ENCODE peak calls at places on chromosomes 12 and 14, in six cellular contexts. A is A549, P is HepG2, Q is K562, L is GM12878, E is endothelial cell of umbilical vein. D is an unnamed sample.

GRCh38 chr14:103561381-103562134 is 899 bp downstream of the BAG5 start:
- DNase-seq in A (no peak), P (peak), Q (no peak), L (no peak), E (peak), D (peak)

GRCh38 chr12:118136559-118137003 is 657 bp downstream of the PEBP1 start:
- DNase-seq in A (peak), P (peak), Q (peak), L (no peak), E (peak), D (peak)

GRCh38 chr14:101082036-101082435 is 178.5 kb upstream of the RTL1 start:
- DNase-seq in A (no peak), P (no peak), Q (no peak), L (no peak), E (no peak), D (no peak)

GRCh38 chr12:122147514-122148290 is 26.3 kb downstream of the IL31 start:
- DNase-seq in A (no peak), P (no peak), Q (no peak), L (no peak), E (no peak), D (no peak)

GRCh38 chr14:32252030-32252670 is 49.1 kb upstream of the RNU6-8 start:
- DNase-seq in A (peak), P (peak), Q (peak), L (peak), E (peak), D (peak)

GRCh38 chr14:31084385-31084784 is 58.2 kb upstream of the STRN3 start:
- DNase-seq in A (no peak), P (peak), Q (peak), L (no peak), E (no peak), D (no peak)

GRCh38 chr14:52129733-52130132 is 60.9 kb upstream of the NID2 start:
- DNase-seq in A (no peak), P (no peak), Q (no peak), L (no peak), E (no peak), D (no peak)

GRCh38 chr12:127054531-127054930 is 1212.4 kb upstream of the TMEM132C start:
- DNase-seq in A (no peak), P (no peak), Q (no peak), L (no peak), E (no peak), D (no peak)

GRCh38 chr14:23009939-23010718 is at the start of gene C14orf93:
- DNase-seq in A (peak), P (peak), Q (peak), L (no peak), E (peak), D (peak)

GRCh38 chr12:64618953-64619590 is 8.8 kb downstream of the RASSF3 start:
- DNase-seq in A (no peak), P (no peak), Q (no peak), L (peak), E (peak), D (peak)

GRCh38 chr12:77401062-77401461 is 335.7 kb upstream of the E2F7 start:
- DNase-seq in A (no peak), P (no peak), Q (no peak), L (no peak), E (no peak), D (no peak)

GRCh38 chr12:102385343-102385742 is 95.0 kb downstream of the IGF1 start:
- DNase-seq in A (no peak), P (no peak), Q (no peak), L (no peak), E (no peak), D (no peak)

GRCh38 chr14:22753586-22753985 is 12.9 kb upstream of the OXA1L start:
- DNase-seq in A (no peak), P (peak), Q (no peak), L (no peak), E (no peak), D (no peak)

GRCh38 chr14:92951912-92952471 is 29.0 kb downstream of the CHGA start:
- DNase-seq in A (peak), P (peak), Q (peak), L (peak), E (peak), D (peak)

GRCh38 chr14:104770851-104771272 is 17.9 kb downstream of the SIVA1 start:
- DNase-seq in A (no peak), P (no peak), Q (no peak), L (no peak), E (no peak), D (peak)

GRCh38 chr12:113134521-113134951 is 1.0 kb downstream of the RASAL1 start:
- DNase-seq in A (no peak), P (no peak), Q (no peak), L (no peak), E (no peak), D (no peak)

GRCh38 chr12:56636675-56637540 is 6.8 kb upstream of the BAZ2A start:
- DNase-seq in A (peak), P (peak), Q (peak), L (peak), E (peak), D (peak)

GRCh38 chr14:22837750-22838538 is 1.6 kb downstream of the MMP14 start:
- DNase-seq in A (no peak), P (no peak), Q (no peak), L (no peak), E (no peak), D (peak)

GRCh38 chr12:99212275-99212674 is 435.3 kb upstream of the GARIN6 start:
- DNase-seq in A (no peak), P (peak), Q (no peak), L (no peak), E (no peak), D (no peak)

GRCh38 chr14:100830681-100831080 is 4.8 kb downstream of the MEG3 start:
- DNase-seq in A (no peak), P (no peak), Q (no peak), L (no peak), E (no peak), D (no peak)

GRCh38 chr14:50924236-50924635 is 20.0 kb downstream of the PYGL start:
- DNase-seq in A (no peak), P (no peak), Q (no peak), L (no peak), E (no peak), D (no peak)
- TF ChIP-seq MYC in A (no peak), P (no peak), Q (no peak), L (no peak), E (no peak), D (no peak)

GRCh38 chr12:212799-213526 is 994 bp downstream of the SLC6A12 start:
- DNase-seq in A (no peak), P (peak), Q (no peak), L (no peak), E (no peak), D (no peak)
- TF ChIP-seq MYC in A (no peak), P (peak), Q (no peak), L (no peak), E (no peak), D (no peak)

DNA sequence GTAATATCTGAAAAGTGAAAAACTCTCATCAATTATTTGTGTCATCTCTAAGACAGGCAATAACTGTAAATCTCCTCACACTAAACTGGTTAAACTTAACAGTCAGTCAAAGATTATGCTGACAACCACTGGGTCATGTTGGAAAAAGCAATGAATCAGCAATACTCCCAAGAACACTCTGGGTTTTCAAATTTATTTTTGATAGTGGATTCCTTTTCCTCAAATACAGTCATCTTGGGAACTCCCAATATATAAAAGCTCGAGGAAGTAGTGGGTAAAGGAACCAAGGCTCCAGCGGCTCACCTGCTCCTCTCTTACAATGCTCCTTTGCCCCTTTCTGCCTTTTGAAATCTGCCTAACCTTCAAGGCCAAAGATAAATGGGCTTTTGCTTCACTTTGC is 70.0 kb downstream of the ARMH4 start:
- DNase-seq in A (no peak), P (no peak), Q (no peak), L (no peak), E (no peak), D (no peak)
- TF ChIP-seq MYC in A (no peak), P (no peak), Q (no peak), L (no peak), E (no peak), D (no peak)

GRCh38 chr14:76117789-76118188 is 33.9 kb upstream of the GPATCH2L start:
- DNase-seq in A (no peak), P (no peak), Q (no peak), L (no peak), E (no peak), D (no peak)

GRCh38 chr14:76123426-76124095 is 28.2 kb upstream of the GPATCH2L start:
- DNase-seq in A (no peak), P (no peak), Q (no peak), L (no peak), E (no peak), D (no peak)

GRCh38 chr14:76118594-76118993 is 33.1 kb upstream of the GPATCH2L start:
- DNase-seq in A (no peak), P (peak), Q (no peak), L (no peak), E (no peak), D (no peak)

GRCh38 chr14:76125506-76125905 is 26.2 kb upstream of the GPATCH2L start:
- DNase-seq in A (no peak), P (no peak), Q (no peak), L (no peak), E (no peak), D (no peak)

DNA sequence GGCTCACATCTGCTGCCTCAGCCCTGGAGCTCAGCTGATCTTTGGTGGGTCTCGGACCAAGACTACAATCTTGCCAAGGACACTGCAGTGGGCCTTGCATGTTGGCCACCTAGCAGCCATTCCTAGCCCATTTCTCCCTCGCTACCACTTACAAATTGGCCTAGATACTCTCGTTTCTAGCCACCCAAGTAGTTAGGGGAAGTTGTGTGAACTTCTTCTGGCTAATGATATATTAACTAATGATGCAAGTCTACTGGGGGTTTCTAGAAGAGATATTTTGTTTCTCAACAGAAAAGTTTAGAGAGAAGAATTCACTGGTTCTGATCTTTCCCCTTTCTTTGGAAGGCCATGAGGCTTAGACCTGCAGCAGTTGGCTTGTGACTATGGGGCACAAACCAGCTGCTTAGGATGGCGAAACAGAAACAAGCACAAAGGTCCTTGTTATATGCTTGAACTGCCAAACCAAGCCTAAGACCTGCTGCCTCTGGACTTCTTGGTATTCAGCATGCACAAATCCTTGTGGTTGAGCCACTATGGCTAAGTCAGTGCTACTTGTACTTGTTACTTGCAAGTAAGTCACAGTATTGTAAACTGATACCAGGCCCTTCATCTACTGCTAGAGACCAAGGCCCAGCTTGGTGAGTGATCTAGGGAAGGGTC is 30.5 kb upstream of the GPATCH2L start:
- DNase-seq in A (no peak), P (no peak), Q (no peak), L (no peak), E (no peak), D (no peak)
- TF ChIP-seq MYC in A (no peak), P (no peak), Q (no peak), L (no peak), E (no peak), D (no peak)

DNA sequence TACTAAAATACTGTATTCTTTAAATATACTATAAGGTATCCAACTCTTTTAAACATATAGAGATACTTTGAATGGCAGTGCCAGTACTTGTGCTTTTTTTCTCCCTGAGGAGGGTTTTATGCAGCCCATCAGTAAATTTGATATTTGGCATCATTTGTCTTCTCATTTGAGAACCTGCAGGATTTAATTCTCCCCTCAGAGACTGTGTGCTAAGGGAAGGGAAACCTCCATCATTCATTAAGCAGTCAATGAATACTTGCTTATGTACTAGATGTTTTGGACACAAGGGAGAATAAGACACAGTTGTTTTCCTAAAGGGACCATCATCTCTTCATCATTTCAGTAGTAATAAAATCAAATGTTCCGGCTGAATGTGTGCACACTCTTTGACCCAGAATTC is 40.8 kb downstream of the FRS2 start:
- DNase-seq in A (no peak), P (no peak), Q (no peak), L (no peak), E (no peak), D (no peak)
- TF ChIP-seq MYC in A (no peak), P (no peak), Q (no peak), L (no peak), E (no peak), D (no peak)

GRCh38 chr14:24314377-24315193 is 3.3 kb downstream of the LTB4R start:
- DNase-seq in A (no peak), P (no peak), Q (no peak), L (no peak), E (no peak), D (no peak)

GRCh38 chr14:24315243-24315806 is 4.0 kb downstream of the LTB4R start:
- DNase-seq in A (no peak), P (peak), Q (no peak), L (no peak), E (no peak), D (no peak)

GRCh38 chr14:24317141-24317927 is 6.0 kb downstream of the LTB4R start:
- DNase-seq in A (no peak), P (no peak), Q (peak), L (no peak), E (no peak), D (no peak)

GRCh38 chr14:24316597-24316950 is 5.3 kb downstream of the LTB4R start:
- DNase-seq in A (no peak), P (no peak), Q (peak), L (no peak), E (no peak), D (no peak)

GRCh38 chr14:24315807-24316596 is 4.7 kb downstream of the LTB4R start:
- DNase-seq in A (no peak), P (peak), Q (peak), L (no peak), E (peak), D (no peak)
- TF ChIP-seq MYC in A (no peak), P (peak), Q (peak), L (no peak), E (no peak), D (no peak)

DNA sequence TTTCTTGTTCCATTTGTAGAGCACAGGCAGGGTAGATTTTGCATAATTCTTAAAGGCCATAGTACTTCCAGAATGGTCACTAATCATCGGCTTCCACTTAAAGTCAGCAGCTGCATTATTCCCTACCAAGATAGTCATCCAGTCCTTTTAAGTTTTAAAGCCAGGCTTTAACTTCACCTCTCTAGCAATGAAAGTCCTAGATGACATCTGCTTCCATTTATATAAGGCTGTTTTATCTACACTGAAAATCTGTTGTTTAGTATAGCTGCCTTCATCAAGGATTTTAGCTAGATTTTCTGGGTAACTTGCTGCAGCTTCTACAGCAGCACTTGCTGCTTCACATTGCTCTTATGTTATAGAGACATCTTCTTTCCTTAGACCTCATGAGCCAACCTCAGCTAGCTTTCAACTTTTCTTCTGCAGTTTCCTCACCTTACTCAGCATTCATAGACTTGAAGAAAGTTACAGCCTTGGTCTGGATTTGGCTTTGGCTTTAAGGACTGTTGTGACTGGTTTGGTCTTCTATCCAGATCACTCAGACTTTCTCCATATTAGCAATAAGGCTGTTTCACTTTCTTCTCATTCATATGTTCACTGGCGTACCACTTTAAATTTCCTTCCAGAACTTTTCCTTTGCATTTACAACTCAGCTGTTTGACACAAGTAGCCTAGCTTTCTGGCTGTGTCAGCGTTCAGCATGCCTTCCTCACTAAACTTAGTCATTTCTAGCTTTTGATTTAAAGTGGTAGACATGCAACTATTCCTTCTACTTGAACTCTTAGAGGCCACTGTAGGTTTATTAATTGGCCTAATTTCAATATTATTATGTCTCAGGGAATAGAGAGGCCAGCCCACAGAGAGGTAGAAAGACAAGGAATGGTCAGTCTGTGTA is 209.9 kb upstream of the GARIN2 start:
- DNase-seq in A (no peak), P (no peak), Q (no peak), L (no peak), E (no peak), D (no peak)
- TF ChIP-seq MYC in A (no peak), P (no peak), Q (no peak), L (no peak), E (no peak), D (no peak)

GRCh38 chr12:28500373-28501024 is 310.2 kb downstream of the CCDC91 start:
- DNase-seq in A (no peak), P (no peak), Q (no peak), L (no peak), E (no peak), D (no peak)

GRCh38 chr12:28498850-28499249 is 308.6 kb downstream of the CCDC91 start:
- DNase-seq in A (no peak), P (no peak), Q (no peak), L (no peak), E (no peak), D (no peak)

DNA sequence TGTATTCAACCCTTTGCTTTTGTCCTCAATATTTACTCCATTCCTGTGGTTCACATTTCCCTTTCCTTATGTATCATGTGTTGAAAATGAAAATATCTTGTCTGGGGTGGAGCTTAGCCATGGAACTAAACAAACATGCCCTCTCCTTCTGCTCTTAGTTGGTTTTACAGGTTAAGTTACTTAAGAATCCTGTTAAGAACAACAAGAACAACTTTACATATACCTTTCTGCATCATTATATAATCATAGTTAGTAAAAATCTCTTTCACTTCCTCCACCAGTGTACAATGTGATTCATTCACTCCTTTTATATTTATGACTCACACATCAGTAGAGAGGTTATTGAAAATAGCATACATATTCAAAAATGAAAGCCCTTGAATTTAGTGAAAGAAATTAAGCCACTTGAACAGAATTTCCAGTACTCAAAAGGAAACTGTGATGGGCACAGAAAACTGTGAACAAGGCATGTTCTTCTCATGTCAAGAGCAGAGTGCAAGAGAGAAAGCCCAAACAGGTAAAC is 307.7 kb downstream of the CCDC91 start:
- DNase-seq in A (no peak), P (no peak), Q (no peak), L (peak), E (peak), D (no peak)
- TF ChIP-seq MYC in A (no peak), P (no peak), Q (no peak), L (no peak), E (no peak), D (no peak)

D was measured in NB4.